ENCODE peak calls at places on chromosome 21, in nine cellular contexts. Q, T, D, U, I, J, G, K and B are unnamed samples.

GRCh38 chr21:42061195-42061865 is 9.8 kb upstream of the UMODL1 start:
- DNase-seq in Q (no peak), T (no peak), D (no peak), U (peak; percentile 79), I (peak; percentile 14), J (no peak), G (no peak), K (peak; percentile 77), B (no peak)

GRCh38 chr21:35395728-35396127 is 346.6 kb upstream of the RUNX1 start:
- DNase-seq in Q (no peak), T (no peak), D (peak; percentile 29), U (no peak), I (no peak), J (no peak), G (peak; percentile 17), K (no peak), B (no peak)

GRCh38 chr21:46048926-46049889 is 48.7 kb upstream of the COL6A2 start:
- DNase-seq in Q (peak; percentile 52), T (peak; percentile 50), D (peak; percentile 100), U (no peak), I (no peak), J (no peak), G (no peak), K (no peak), B (no peak)

GRCh38 chr21:18832950-18833349 is 429.4 kb upstream of the TMPRSS15 start:
- DNase-seq in Q (no peak), T (no peak), D (no peak), U (no peak), I (no peak), J (no peak), G (no peak), K (no peak), B (no peak)

GRCh38 chr21:30146558-30147282 is 19.9 kb downstream of the CLDN17 start:
- DNase-seq in Q (peak; percentile 76), T (peak; percentile 43), D (no peak), U (no peak), I (no peak), J (no peak), G (no peak), K (no peak), B (no peak)

GRCh38 chr21:19400223-19400770 is 996.7 kb upstream of the TMPRSS15 start:
- DNase-seq in Q (no peak), T (no peak), D (no peak), U (no peak), I (no peak), J (no peak), G (no peak), K (no peak), B (no peak)

GRCh38 chr21:42463861-42464515 is 32.0 kb downstream of the RSPH1 start:
- DNase-seq in Q (no peak), T (peak; percentile 76), D (peak; percentile 68), U (no peak), I (peak; percentile 52), J (peak; percentile 30), G (peak; percentile 30), K (no peak), B (peak; percentile 66)

GRCh38 chr21:16074950-16075489 is 345.2 kb downstream of the USP25 start:
- DNase-seq in Q (no peak), T (no peak), D (no peak), U (no peak), I (no peak), J (no peak), G (no peak), K (no peak), B (no peak)

GRCh38 chr21:43818685-43819084 is 29.3 kb downstream of the RRP1 start:
- DNase-seq in Q (no peak), T (no peak), D (no peak), U (no peak), I (no peak), J (no peak), G (no peak), K (no peak), B (no peak)

GRCh38 chr21:39125752-39126485 is 57.3 kb downstream of the PSMG1 start:
- DNase-seq in Q (peak; percentile 84), T (peak; percentile 90), D (peak; percentile 78), U (peak; percentile 40), I (no peak), J (no peak), G (peak; percentile 39), K (no peak), B (peak; percentile 44)

GRCh38 chr21:46660505-46660904 is 25.0 kb downstream of the PRMT2 start:
- DNase-seq in Q (no peak), T (no peak), D (no peak), U (no peak), I (no peak), J (no peak), G (no peak), K (no peak), B (no peak)

GRCh38 chr21:41226853-41227252 is 58.9 kb downstream of the BACE2 start:
- DNase-seq in Q (no peak), T (no peak), D (no peak), U (no peak), I (no peak), J (no peak), G (no peak), K (no peak), B (no peak)